ENCODE peak calls at places on chromosomes 5 and 9, in four cellular contexts. X, Y, Q and H are unnamed samples.
A peak's percentile ranks its signal among the peaks of the same experiment; 100 is the strongest.

GRCh38 chr5:83077662-83078261 is 415 bp downstream of the XRCC4 start:
- DNase-seq in X (no peak), Y (peak; percentile 61), Q (no peak), H (no peak)

GRCh38 chr5:142478116-142478515 is 153.3 kb upstream of the SPRY4 start:
- DNase-seq in X (no peak), Y (no peak), Q (no peak), H (no peak)

GRCh38 chr5:5327126-5327525 is 95.4 kb upstream of the ICE1 start:
- DNase-seq in X (no peak), Y (no peak), Q (no peak), H (no peak)

GRCh38 chr9:130458027-130458803 is 13.5 kb downstream of the ASS1 start:
- DNase-seq in X (no peak), Y (no peak), Q (no peak), H (no peak)

GRCh38 chr5:42810905-42811590 is 644 bp downstream of the SELENOP start:
- DNase-seq in X (no peak), Y (no peak), Q (no peak), H (no peak)

GRCh38 chr5:97142521-97143254 is at the start of gene LIX1:
- DNase-seq in X (peak; percentile 77), Y (peak; percentile 95), Q (no peak), H (peak; percentile 32)

GRCh38 chr5:158718738-158719505 is 380.8 kb downstream of the EBF1 start:
- DNase-seq in X (no peak), Y (no peak), Q (peak; percentile 13), H (no peak)

GRCh38 chr5:100706796-100707195 is 171.6 kb downstream of the FAM174A start:
- DNase-seq in X (no peak), Y (peak; percentile 44), Q (no peak), H (no peak)

GRCh38 chr9:117929873-117930272 is 225.7 kb downstream of the TLR4 start:
- DNase-seq in X (no peak), Y (no peak), Q (no peak), H (no peak)

GRCh38 chr9:128249914-128250838 is 25.6 kb downstream of the GOLGA2 start:
- DNase-seq in X (peak; percentile 7), Y (peak; percentile 90), Q (no peak), H (peak; percentile 97)

GRCh38 chr5:151153766-151154272 is 3.8 kb downstream of the ANXA6 start:
- DNase-seq in X (no peak), Y (no peak), Q (no peak), H (no peak)

GRCh38 chr9:22244141-22245011 is 202.2 kb upstream of the DMRTA1 start:
- DNase-seq in X (no peak), Y (peak; percentile 69), Q (peak; percentile 16), H (peak; percentile 36)

GRCh38 chr5:80659111-80659510 is 4.3 kb upstream of the DHFR start:
- DNase-seq in X (no peak), Y (no peak), Q (peak; percentile 11), H (no peak)

GRCh38 chr9:84988621-84989020 is 319.1 kb downstream of the NTRK2 start:
- DNase-seq in X (no peak), Y (no peak), Q (no peak), H (no peak)

GRCh38 chr9:130870491-130871381 is 25.9 kb downstream of the QRFP start:
- DNase-seq in X (no peak), Y (no peak), Q (no peak), H (no peak)

GRCh38 chr9:79656127-79656526 is 84.4 kb downstream of the TLE4 start:
- DNase-seq in X (no peak), Y (no peak), Q (no peak), H (no peak)

GRCh38 chr5:77337716-77338115 is 127.2 kb downstream of the PDE8B start:
- DNase-seq in X (no peak), Y (peak; percentile 19), Q (no peak), H (no peak)

GRCh38 chr9:87149794-87150193 is 202.5 kb upstream of the GAS1 start:
- DNase-seq in X (no peak), Y (no peak), Q (no peak), H (no peak)

GRCh38 chr5:103474671-103475070 is 87.9 kb downstream of the NUDT12 start:
- DNase-seq in X (no peak), Y (no peak), Q (no peak), H (no peak)

GRCh38 chr9:1747568-1747967 is 267.6 kb upstream of the SMARCA2 start:
- DNase-seq in X (no peak), Y (no peak), Q (no peak), H (no peak)

GRCh38 chr9:6910032-6910431 is 152.3 kb downstream of the KDM4C start:
- DNase-seq in X (no peak), Y (no peak), Q (no peak), H (no peak)

GRCh38 chr5:143313298-143313852 is 90.1 kb downstream of the NR3C1 start:
- DNase-seq in X (no peak), Y (no peak), Q (no peak), H (no peak)

GRCh38 chr5:68012429-68012828 is 203.1 kb upstream of the PIK3R1 start:
- DNase-seq in X (no peak), Y (no peak), Q (no peak), H (no peak)

GRCh38 chr9:135955981-135956797 is 5.0 kb downstream of the UBAC1 start:
- DNase-seq in X (no peak), Y (no peak), Q (no peak), H (no peak)

GRCh38 chr5:124474821-124475220 is 271.6 kb downstream of the ZNF608 start:
- DNase-seq in X (no peak), Y (no peak), Q (no peak), H (no peak)

GRCh38 chr9:38423939-38424843 is at the start of gene IGFBPL1:
- DNase-seq in X (no peak), Y (peak; percentile 62), Q (no peak), H (no peak)

GRCh38 chr5:6251579-6252102 is 126.7 kb downstream of the MED10 start:
- DNase-seq in X (no peak), Y (peak; percentile 1), Q (no peak), H (no peak)

GRCh38 chr5:35274839-35275509 is 44.7 kb upstream of the PRLR start:
- DNase-seq in X (no peak), Y (no peak), Q (no peak), H (no peak)

GRCh38 chr5:75667586-75667985 is 49.7 kb downstream of the POC5 start:
- DNase-seq in X (no peak), Y (peak; percentile 51), Q (no peak), H (no peak)

GRCh38 chr5:14244721-14245518 is 101.8 kb downstream of the TRIO start:
- DNase-seq in X (no peak), Y (no peak), Q (no peak), H (no peak)

GRCh38 chr5:79802995-79803394 is 113.4 kb downstream of the CMYA5 start:
- DNase-seq in X (no peak), Y (no peak), Q (no peak), H (no peak)